ENCODE peak calls at places on chromosomes 3 and 15, in seven cellular contexts. A, D, V, X, Z, W and B are unnamed samples.
A peak's percentile ranks its signal among the peaks of the same experiment; 100 is the strongest.

GRCh38 chr3:14460342-14461005 is 58.1 kb downstream of the SLC6A6 start:
- DNase-seq in X (no peak), Z (no peak), A (no peak), W (no peak), V (no peak), D (no peak), B (no peak)

GRCh38 chr3:13850161-13850945 is 29.5 kb downstream of the WNT7A start:
- DNase-seq in D (peak; percentile 39), Z (no peak), A (no peak), W (no peak), X (no peak), V (no peak), B (no peak)

GRCh38 chr3:172096881-172097420 is 57.6 kb downstream of the FNDC3B start:
- DNase-seq in D (no peak), Z (no peak), V (no peak), A (no peak), X (no peak), W (no peak), B (no peak)

GRCh38 chr3:71022552-71023335 is 560.8 kb downstream of the FOXP1 start:
- DNase-seq in Z (no peak), W (no peak), A (no peak), D (no peak), X (no peak), V (peak; percentile 35), B (no peak)

GRCh38 chr3:3798641-3799113 is 554 bp upstream of the LRRN1 start:
- DNase-seq in D (peak; percentile 21), X (no peak), Z (no peak), W (no peak), V (peak; percentile 35), A (no peak), B (peak; percentile 12)

GRCh38 chr3:31462050-31462569 is 70.6 kb upstream of the STT3B start:
- DNase-seq in V (no peak), Z (no peak), X (peak; percentile 18), A (peak; percentile 63), D (no peak), W (no peak), B (peak; percentile 59)

GRCh38 chr3:141410408-141410807 is 42.1 kb downstream of the ZBTB38 start:
- DNase-seq in X (no peak), D (no peak), A (no peak), V (peak; percentile 36), Z (no peak), W (no peak), B (no peak)

GRCh38 chr15:34047893-34048775 is 9.1 kb upstream of the AVEN start:
- DNase-seq in V (peak; percentile 30), D (no peak), W (no peak), Z (no peak), A (no peak), X (no peak), B (no peak)

GRCh38 chr15:39887832-39888231 is 32.2 kb downstream of the GPR176 start:
- DNase-seq in Z (no peak), D (no peak), X (no peak), A (no peak), V (no peak), W (peak; percentile 15), B (no peak)

GRCh38 chr3:197465996-197466549 is 89.7 kb downstream of the BDH1 start:
- DNase-seq in W (no peak), A (no peak), Z (no peak), X (no peak), V (no peak), D (no peak), B (no peak)

GRCh38 chr3:187967982-187968381 is 186.0 kb upstream of the LPP start:
- DNase-seq in X (no peak), A (no peak), Z (no peak), V (no peak), W (no peak), D (no peak), B (no peak)

GRCh38 chr3:17160597-17160996 is 275.8 kb downstream of the PLCL2 start:
- DNase-seq in D (no peak), W (no peak), X (no peak), Z (no peak), V (no peak), A (no peak), B (no peak)

GRCh38 chr3:45969953-45970352 is 25.7 kb downstream of the FYCO1 start:
- DNase-seq in Z (no peak), A (no peak), W (no peak), V (no peak), D (no peak), X (no peak), B (no peak)

GRCh38 chr15:69467636-69468035 is 15.0 kb downstream of the RPLP1 start:
- DNase-seq in Z (no peak), V (no peak), A (no peak), D (no peak), X (no peak), W (no peak), B (no peak)

GRCh38 chr3:72095521-72095920 is 310.6 kb upstream of the PROK2 start:
- DNase-seq in W (no peak), D (no peak), Z (no peak), X (no peak), A (no peak), V (no peak), B (no peak)

GRCh38 chr3:195809796-195810454 is 1.8 kb downstream of the MUC4 start:
- DNase-seq in V (no peak), A (no peak), X (no peak), Z (no peak), D (no peak), W (no peak), B (no peak)

GRCh38 chr15:64045106-64045435 is 1.2 kb downstream of the DAPK2 start:
- DNase-seq in X (no peak), D (no peak), Z (no peak), V (no peak), W (no peak), A (no peak), B (no peak)

GRCh38 chr3:193240850-193241706 is at the start of gene PLAAT1:
- DNase-seq in Z (no peak), D (peak; percentile 46), W (no peak), V (peak; percentile 69), A (no peak), X (no peak), B (no peak)

GRCh38 chr3:113243846-113244245 is 32.5 kb downstream of the BOC start:
- DNase-seq in A (no peak), X (no peak), Z (no peak), D (no peak), V (peak; percentile 61), W (no peak), B (no peak)

GRCh38 chr3:64240445-64240844 is 15.2 kb upstream of the PRICKLE2 start:
- DNase-seq in X (no peak), V (no peak), D (no peak), A (no peak), W (no peak), Z (no peak), B (no peak)